ENCODE peak calls at places on chromosomes 2 and 18, in six cellular contexts. R is CD8-positive, alpha-beta memory T cell; K is neural progenitor cell; A is tibial artery; E is breast epithelium; B is stomach. O is an unnamed sample.

GRCh38 chr2:219159771-219160185 is 837 bp downstream of the NHEJ1 start:
- DNase-seq in R (no peak), K (no peak), A (no peak), E (no peak), B (no peak), O (no peak)

GRCh38 chr2:26462511-26463251 is 15.2 kb downstream of the OTOF start:
- DNase-seq in R (no peak), K (peak; percentile 77), A (peak; percentile 52), E (no peak), B (peak; percentile 56), O (peak; percentile 85)

GRCh38 chr2:181786371-181787228 is 104.9 kb upstream of the ITPRID2 start:
- DNase-seq in R (no peak), K (no peak), A (no peak), E (no peak), B (no peak), O (no peak)

GRCh38 chr18:78875268-78875997 is 104.2 kb upstream of the SALL3 start:
- DNase-seq in R (no peak), K (peak; percentile 72), A (peak; percentile 51), E (no peak), B (no peak), O (peak; percentile 68)

GRCh38 chr2:37570773-37571570 is 100.5 kb downstream of the CDC42EP3 start:
- DNase-seq in R (no peak), K (no peak), A (peak; percentile 80), E (no peak), B (no peak), O (no peak)

GRCh38 chr18:4125246-4125938 is 329.7 kb downstream of the DLGAP1 start:
- DNase-seq in R (no peak), K (peak; percentile 40), A (no peak), E (no peak), B (no peak), O (no peak)

GRCh38 chr18:31070206-31070605 is 27.7 kb upstream of the DSC3 start:
- DNase-seq in R (no peak), K (no peak), A (no peak), E (no peak), B (no peak), O (no peak)

GRCh38 chr18:47345996-47346395 is 94.5 kb upstream of the SKOR2 start:
- DNase-seq in R (no peak), K (no peak), A (no peak), E (no peak), B (no peak), O (no peak)

GRCh38 chr2:33405180-33406105 is 71.0 kb upstream of the RASGRP3 start:
- DNase-seq in R (no peak), K (no peak), A (no peak), E (no peak), B (no peak), O (no peak)

GRCh38 chr2:158130832-158131473 is 29.3 kb downstream of the UPP2 start:
- DNase-seq in R (no peak), K (no peak), A (no peak), E (no peak), B (no peak), O (no peak)

GRCh38 chr2:23426284-23426905 is 41.4 kb downstream of the KLHL29 start:
- DNase-seq in R (no peak), K (no peak), A (peak; percentile 94), E (no peak), B (no peak), O (no peak)

GRCh38 chr2:45713126-45713525 is 61.7 kb downstream of the PRKCE start:
- DNase-seq in R (no peak), K (no peak), A (no peak), E (no peak), B (no peak), O (no peak)

GRCh38 chr2:163856941-163857340 is 121.1 kb upstream of the FIGN start:
- DNase-seq in R (no peak), K (no peak), A (no peak), E (no peak), B (no peak), O (no peak)

GRCh38 chr18:25896178-25896780 is 194.1 kb downstream of the SS18 start:
- DNase-seq in R (no peak), K (peak; percentile 70), A (no peak), E (no peak), B (no peak), O (peak; percentile 45)

GRCh38 chr2:233966388-233966787 is 49.2 kb downstream of the TRPM8 start:
- DNase-seq in R (no peak), K (no peak), A (no peak), E (no peak), B (no peak), O (no peak)

GRCh38 chr2:239802101-239802649 is 223.0 kb downstream of the NDUFA10 start:
- DNase-seq in R (no peak), K (no peak), A (peak; percentile 44), E (no peak), B (peak; percentile 20), O (peak; percentile 1)

GRCh38 chr2:17166506-17166905 is 351.7 kb downstream of the RAD51AP2 start:
- DNase-seq in R (no peak), K (no peak), A (no peak), E (no peak), B (no peak), O (no peak)

GRCh38 chr18:73279499-73279898 is 411.7 kb upstream of the NETO1 start:
- DNase-seq in R (no peak), K (no peak), A (no peak), E (no peak), B (no peak), O (no peak)

GRCh38 chr2:211174631-211175030 is 618.2 kb downstream of the CPS1 start:
- DNase-seq in R (no peak), K (no peak), A (no peak), E (no peak), B (no peak), O (no peak)

GRCh38 chr2:28160986-28161425 is 231.7 kb upstream of the FOSL2 start:
- DNase-seq in R (no peak), K (no peak), A (no peak), E (no peak), B (no peak), O (no peak)

GRCh38 chr18:12026562-12026961 is 45.3 kb downstream of the IMPA2 start:
- DNase-seq in R (no peak), K (no peak), A (no peak), E (no peak), B (no peak), O (no peak)

GRCh38 chr2:43018179-43019024 is 208.0 kb downstream of the ZFP36L2 start:
- DNase-seq in R (no peak), K (no peak), A (peak; percentile 90), E (peak; percentile 90), B (peak; percentile 72), O (no peak)

GRCh38 chr2:169081551-169081950 is 12.2 kb downstream of the DHRS9 start:
- DNase-seq in R (no peak), K (no peak), A (no peak), E (no peak), B (no peak), O (no peak)

GRCh38 chr2:117470311-117471095 is 344.0 kb upstream of the DDX18 start:
- DNase-seq in R (no peak), K (peak; percentile 80), A (no peak), E (no peak), B (peak; percentile 51), O (peak; percentile 41)

GRCh38 chr2:161580021-161580420 is 44.2 kb upstream of the SLC4A10 start:
- DNase-seq in R (no peak), K (no peak), A (no peak), E (no peak), B (no peak), O (no peak)
- H3K4me3 ChIP-seq in R (no peak overlapping the region), K (no peak overlapping the region), A (no peak overlapping the region), E (no peak overlapping the region), B (no peak overlapping the region), O (no peak overlapping the region)

DNA sequence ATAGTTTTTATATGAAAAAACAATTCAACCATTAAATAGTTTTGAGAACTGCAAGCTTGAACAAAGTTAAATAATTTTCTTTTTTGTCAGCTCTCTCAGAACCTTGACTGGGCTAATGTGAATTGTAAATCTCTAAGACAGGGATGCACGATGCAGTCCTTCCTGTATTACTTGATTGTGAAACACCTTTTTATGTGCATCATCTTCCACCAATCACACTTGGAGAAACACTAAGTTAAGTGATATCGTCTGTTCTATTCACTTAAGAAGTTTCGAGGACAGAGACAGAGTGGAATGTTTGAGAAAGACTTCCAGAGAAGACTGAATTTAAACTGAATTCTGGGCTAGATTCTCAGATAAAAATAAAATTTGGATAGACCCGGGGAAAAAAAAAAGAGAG is 238.2 kb downstream of the MREG start:
- DNase-seq in R (no peak), K (no peak), A (no peak), E (no peak), B (no peak), O (no peak)
- H3K27ac ChIP-seq in R (no peak overlapping the region), K (no peak overlapping the region), A (no peak overlapping the region), E (no peak overlapping the region), B (no peak overlapping the region), O (no peak overlapping the region)

GRCh38 chr2:170822885-170823799 is 6.5 kb downstream of the GAD1 start:
- DNase-seq in R (no peak), K (peak; percentile 66), A (no peak), E (no peak), B (no peak), O (no peak)
- H3K4me3 ChIP-seq in R (no peak overlapping the region), K (peak overlapping the region; percentile 47), A (peak overlapping the region; percentile 42), E (peak overlapping the region; percentile 24), B (peak overlapping the region; percentile 25), O (no peak overlapping the region)

GRCh38 chr2:56185101-56185581 is 1.4 kb downstream of the CCDC85A start:
- DNase-seq in R (no peak), K (peak; percentile 39), A (no peak), E (no peak), B (no peak), O (no peak)
- H3K27ac ChIP-seq in R (no peak overlapping the region), K (no peak overlapping the region), A (peak overlapping the region; percentile 35), E (peak overlapping the region; percentile 13), B (peak overlapping the region; percentile 37), O (no peak overlapping the region)

GRCh38 chr2:129782618-129782960 is 196.9 kb upstream of the RAB6C start:
- DNase-seq in R (no peak), K (no peak), A (peak; percentile 57), E (no peak), B (no peak), O (no peak)
- H3K4me3 ChIP-seq in R (no peak overlapping the region), K (no peak overlapping the region), A (no peak overlapping the region), E (no peak overlapping the region), B (no peak overlapping the region), O (no peak overlapping the region)

DNA sequence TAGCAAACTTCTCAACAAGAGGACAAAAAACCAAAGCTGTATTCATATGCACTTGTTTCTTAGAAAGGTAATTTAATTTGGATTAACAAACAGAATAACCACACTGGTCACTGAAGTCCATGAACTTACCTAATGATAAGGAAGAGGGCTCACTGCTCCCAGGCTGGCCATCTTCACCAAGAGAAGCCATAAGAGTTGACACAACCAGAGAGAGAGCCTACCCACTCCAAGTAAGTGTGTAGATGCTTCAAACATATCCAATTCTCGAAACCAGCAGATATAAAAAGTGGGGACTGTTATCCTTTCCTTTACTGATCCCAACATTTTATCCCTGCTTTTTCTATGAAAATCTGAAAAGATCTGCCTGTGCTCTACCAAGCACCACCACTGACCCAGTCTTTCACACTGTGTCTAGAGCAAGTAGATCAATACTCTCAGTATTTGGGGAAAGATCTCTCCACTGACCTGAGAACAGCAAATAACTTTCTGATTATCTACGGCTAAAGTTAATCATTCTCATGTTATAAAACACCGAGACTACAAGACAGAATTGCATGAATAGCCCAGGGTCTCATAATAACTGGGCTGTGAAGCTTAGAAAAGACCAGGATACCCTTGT is 111.5 kb upstream of the RNU4ATAC start:
- DNase-seq in R (no peak), K (no peak), A (no peak), E (no peak), B (no peak), O (no peak)
- H3K27ac ChIP-seq in R (no peak overlapping the region), K (no peak overlapping the region), A (no peak overlapping the region), E (no peak overlapping the region), B (no peak overlapping the region), O (no peak overlapping the region)